ENCODE peak calls at places on chromosomes 6 and 20, in six cellular contexts. Y is CD4-positive, alpha-beta T cell; Z is breast epithelium; J is cardiac muscle cell; P is gastrocnemius medialis; T is fibroblast of the aortic adventitia. U is an unnamed sample.

GRCh38 chr6:22152871-22153270 is 144.0 kb downstream of the PRL start:
- DNase-seq in J (no peak), Y (no peak), Z (no peak), T (no peak), P (no peak), U (no peak)

GRCh38 chr6:111992851-111993250 is 61.1 kb upstream of the CCN6 start:
- DNase-seq in Z (no peak), J (no peak), Y (peak; percentile 22), T (no peak), P (no peak), U (no peak)

GRCh38 chr6:63598251-63599036 is 26.2 kb downstream of the LOC128125822 start:
- DNase-seq in Z (peak; percentile 58), P (peak; percentile 51), Y (peak; percentile 61), J (peak; percentile 61), T (peak; percentile 61), U (peak; percentile 76)

GRCh38 chr6:55293116-55293515 is 34.2 kb upstream of the GFRAL start:
- DNase-seq in Z (no peak), J (peak; percentile 5), T (peak; percentile 6), Y (no peak), P (no peak), U (peak; percentile 10)

GRCh38 chr20:32168184-32168910 is 39.2 kb downstream of the PLAGL2 start:
- DNase-seq in J (peak; percentile 75), T (peak; percentile 35), Z (no peak), Y (no peak), P (no peak), U (no peak)

GRCh38 chr6:88870728-88871330 is 92.6 kb downstream of the RNGTT start:
- DNase-seq in P (no peak), Y (no peak), T (peak; percentile 84), J (peak; percentile 69), Z (no peak), U (peak; percentile 10)

GRCh38 chr20:44651507-44652373 is at the start of gene ADA:
- DNase-seq in Z (no peak), J (peak; percentile 84), P (peak; percentile 47), T (peak; percentile 25), Y (peak; percentile 31), U (peak; percentile 56)

GRCh38 chr6:10837009-10837691 is 1.2 kb downstream of the MAK start:
- DNase-seq in Z (no peak), P (no peak), Y (no peak), J (peak; percentile 55), T (peak; percentile 12), U (no peak)

GRCh38 chr6:114096553-114097172 is 125.7 kb upstream of the HDAC2 start:
- DNase-seq in Z (no peak), Y (no peak), J (peak; percentile 77), P (no peak), T (peak; percentile 47), U (peak; percentile 35)

GRCh38 chr20:32350421-32350820 is 7.7 kb upstream of the ASXL1 start:
- DNase-seq in P (no peak), J (no peak), T (no peak), Y (no peak), Z (no peak), U (no peak)

GRCh38 chr6:52877168-52877567 is 32.3 kb downstream of the GSTA3 start:
- DNase-seq in Y (no peak), T (peak; percentile 93), P (no peak), Z (no peak), J (no peak), U (no peak)

GRCh38 chr20:58850693-58851174 is at the start of gene GNAS-AS1:
- DNase-seq in Z (peak; percentile 61), T (peak; percentile 88), Y (peak; percentile 68), P (peak; percentile 80), J (peak; percentile 86), U (peak; percentile 96)

GRCh38 chr6:82553863-82554531 is 190.4 kb downstream of the TPBG start:
- DNase-seq in P (no peak), T (peak; percentile 55), Z (no peak), J (no peak), Y (no peak), U (no peak)

GRCh38 chr20:25481918-25482253 is 74.4 kb downstream of the GINS1 start:
- DNase-seq in Z (no peak), Y (no peak), T (no peak), J (no peak), P (no peak), U (no peak)

GRCh38 chr20:25480797-25481196 is 73.3 kb downstream of the GINS1 start:
- DNase-seq in T (no peak), P (no peak), Z (no peak), Y (no peak), J (no peak), U (no peak)

GRCh38 chr20:25480156-25480555 is 72.7 kb downstream of the GINS1 start:
- DNase-seq in J (no peak), Y (no peak), T (no peak), P (no peak), Z (no peak), U (no peak)

GRCh38 chr20:25479638-25480037 is 72.2 kb downstream of the GINS1 start:
- DNase-seq in P (no peak), J (no peak), Z (no peak), Y (no peak), T (no peak), U (no peak)

GRCh38 chr20:25481235-25481917 is 73.9 kb downstream of the GINS1 start:
- DNase-seq in P (no peak), T (no peak), Y (no peak), Z (no peak), J (no peak), U (no peak)
- TF ChIP-seq CTCF in P (no peak), T (peak; percentile 23), Y (no peak), Z (no peak), J (no peak), U (no peak)

GRCh38 chr20:40563296-40563950 is 125.6 kb downstream of the MAFB start:
- DNase-seq in T (peak; percentile 64), P (peak; percentile 18), Z (peak; percentile 71), Y (no peak), J (no peak), U (no peak)

GRCh38 chr20:40564997-40565680 is 123.9 kb downstream of the MAFB start:
- DNase-seq in Z (no peak), Y (no peak), J (no peak), P (no peak), T (peak; percentile 77), U (no peak)

GRCh38 chr20:40568200-40568599 is 120.8 kb downstream of the MAFB start:
- DNase-seq in J (no peak), T (no peak), P (no peak), Y (no peak), Z (no peak), U (no peak)

GRCh38 chr20:40562031-40562430 is 127.0 kb downstream of the MAFB start:
- DNase-seq in Z (no peak), P (no peak), T (no peak), Y (no peak), J (no peak), U (no peak)

DNA sequence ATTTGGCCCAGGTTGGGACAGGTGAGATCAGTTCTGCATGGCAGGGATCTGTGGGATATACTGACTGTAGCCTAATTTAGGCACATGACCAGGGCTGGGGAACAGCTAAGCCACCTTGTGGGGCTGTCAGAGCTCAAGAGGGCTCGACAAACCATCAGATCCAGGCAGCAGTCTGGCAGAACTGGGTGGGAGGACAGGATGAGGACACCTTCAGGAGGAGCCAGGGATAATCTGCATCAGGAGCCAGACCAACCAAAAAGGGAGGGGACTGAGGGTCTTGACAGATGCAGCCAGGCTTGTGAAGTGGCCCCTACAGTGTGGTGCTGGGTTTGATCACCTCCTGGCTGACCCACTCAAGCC is 123.4 kb downstream of the MAFB start:
- DNase-seq in J (peak; percentile 7), Z (no peak), P (no peak), T (no peak), Y (no peak), U (no peak)
- TF ChIP-seq CTCF in J (no peak), Z (no peak), P (no peak), T (no peak), Y (no peak), U (no peak)

GRCh38 chr6:142617158-142617557 is 315.4 kb downstream of the ADGRG6 start:
- DNase-seq in T (no peak), J (no peak), Y (no peak), P (no peak), Z (no peak), U (no peak)

GRCh38 chr6:142612956-142613355 is 311.1 kb downstream of the ADGRG6 start:
- DNase-seq in P (no peak), Y (no peak), Z (no peak), T (no peak), J (no peak), U (no peak)

DNA sequence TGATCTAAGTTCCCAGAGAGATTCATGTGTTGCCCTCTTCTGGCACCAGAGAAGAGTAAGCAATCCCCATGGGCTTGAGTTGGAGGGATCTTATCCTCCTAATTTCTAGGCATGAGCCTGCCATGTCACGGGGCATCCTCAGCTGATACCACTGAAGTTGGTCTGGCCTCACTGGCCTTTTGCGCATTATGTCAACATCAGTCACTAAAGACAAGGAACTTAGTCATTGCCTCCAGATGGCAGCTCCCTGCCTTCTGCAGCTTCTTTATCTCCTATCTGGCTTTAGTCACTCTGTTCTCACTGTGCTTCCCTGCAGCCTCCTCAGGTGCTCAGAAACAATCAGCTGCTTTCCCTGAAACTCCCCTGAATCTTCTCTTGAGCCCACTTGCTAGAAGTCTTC is 312.2 kb downstream of the ADGRG6 start:
- DNase-seq in Y (no peak), P (no peak), T (no peak), J (no peak), Z (no peak), U (no peak)
- TF ChIP-seq CTCF in Y (no peak), P (no peak), T (no peak), J (no peak), Z (no peak), U (no peak)

GRCh38 chr6:15510536-15511247 is 152.1 kb downstream of the DTNBP1 start:
- DNase-seq in Y (no peak), T (no peak), P (peak; percentile 80), Z (no peak), J (no peak), U (no peak)
- TF ChIP-seq CTCF in Y (no peak), T (no peak), P (no peak), Z (no peak), J (no peak), U (no peak)

DNA sequence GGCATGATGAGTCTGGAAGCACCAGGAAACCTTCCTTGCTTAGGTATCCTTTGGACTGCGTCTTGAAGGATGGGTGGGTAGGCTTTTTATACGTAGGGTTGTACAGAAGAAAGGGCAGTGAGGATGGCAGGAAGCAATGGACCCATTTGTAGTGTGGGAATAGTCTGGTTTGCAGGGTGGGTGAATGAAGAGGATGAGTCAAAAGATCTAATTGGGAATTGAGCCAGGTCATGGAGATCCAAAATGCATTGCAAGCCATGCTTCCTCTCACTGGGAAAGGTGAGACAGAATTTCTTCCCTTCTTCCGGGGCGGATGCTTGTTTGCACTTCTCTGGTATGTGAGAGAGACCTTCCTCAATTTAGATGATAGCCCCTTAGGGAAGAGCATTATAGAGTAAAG is 10.1 kb upstream of the BTBD3 start:
- DNase-seq in Y (no peak), J (no peak), P (no peak), T (no peak), Z (no peak), U (no peak)
- TF ChIP-seq CTCF in Y (no peak), J (no peak), P (no peak), T (no peak), Z (no peak), U (no peak)

U was measured in GM13977.